ENCODE peak calls at places on chromosomes 1 and 21, in five cellular contexts. B, D, C, A and F are unnamed samples.

GRCh38 chr1:9075023-9075422 is 5.6 kb upstream of the SLC2A5 start:
- DNase-seq in B (no peak), D (no peak), C (no peak), A (no peak), F (no peak)

GRCh38 chr1:206769331-206769731 is 1.2 kb upstream of the IL19 start:
- DNase-seq in B (no peak), D (peak; percentile 38), C (no peak), A (no peak), F (no peak)

GRCh38 chr1:54081306-54082270 is 28.2 kb downstream of the TCEANC2 start:
- DNase-seq in B (peak; percentile 1), D (peak; percentile 57), C (peak; percentile 72), A (peak; percentile 73), F (peak; percentile 80)

GRCh38 chr1:59521456-59521855 is 224.6 kb downstream of the FGGY start:
- DNase-seq in B (no peak), D (no peak), C (no peak), A (no peak), F (no peak)

GRCh38 chr1:42379794-42380616 is 587 bp upstream of the RIMKLA start:
- DNase-seq in B (peak; percentile 10), D (peak; percentile 14), C (peak; percentile 10), A (peak; percentile 27), F (no peak)

GRCh38 chr1:47752048-47752451 is 245.1 kb downstream of the TRABD2B start:
- DNase-seq in B (no peak), D (no peak), C (peak; percentile 53), A (no peak), F (peak; percentile 66)

GRCh38 chr21:32507342-32507919 is 77.9 kb downstream of the TCP10L start:
- DNase-seq in B (no peak), D (no peak), C (no peak), A (no peak), F (no peak)

GRCh38 chr1:95116666-95117206 is 419 bp upstream of the TLCD4 start:
- DNase-seq in B (no peak), D (peak; percentile 43), C (peak; percentile 53), A (peak; percentile 76), F (peak; percentile 74)

GRCh38 chr1:183339556-183340167 is 78.5 kb downstream of the NMNAT2 start:
- DNase-seq in B (no peak), D (no peak), C (no peak), A (no peak), F (no peak)

GRCh38 chr1:224067621-224068457 is 46.1 kb upstream of the FBXO28 start:
- DNase-seq in B (no peak), D (no peak), C (no peak), A (no peak), F (no peak)

GRCh38 chr1:44300882-44301281 is 54.2 kb downstream of the ERI3 start:
- DNase-seq in B (no peak), D (no peak), C (no peak), A (no peak), F (no peak)